ENCODE peak calls at places on chromosomes 3 and 15, in five cellular contexts. X is A673, H is HCT116, G is hepatocyte, Y is GM23338. C is an unnamed sample.

GRCh38 chr3:114928989-114929620 is 218.0 kb downstream of the ZBTB20 start:
- DNase-seq in X (no peak), H (no peak), G (no peak), Y (no peak), C (no peak)

GRCh38 chr3:151931171-151931570 is 57.7 kb downstream of the SUCNR1 start:
- DNase-seq in X (no peak), H (no peak), G (no peak), Y (no peak), C (no peak)

GRCh38 chr3:72041531-72041930 is 256.6 kb upstream of the PROK2 start:
- DNase-seq in X (no peak), H (no peak), G (peak), Y (no peak), C (no peak)

GRCh38 chr15:89936051-89936792 is 23.5 kb upstream of the ARPIN start:
- DNase-seq in X (no peak), H (no peak), G (no peak), Y (no peak), C (peak)

GRCh38 chr3:120113128-120114116 is 19.2 kb upstream of the GSK3B start:
- DNase-seq in X (no peak), H (peak), G (no peak), Y (no peak), C (no peak)

GRCh38 chr15:66564136-66565041 is 1.4 kb downstream of the LCTL start:
- DNase-seq in X (no peak), H (no peak), G (no peak), Y (peak), C (no peak)

GRCh38 chr15:87562203-87562602 is 694.3 kb downstream of the NTRK3 start:
- DNase-seq in X (no peak), H (no peak), G (no peak), Y (peak), C (no peak)

GRCh38 chr15:64883997-64884511 is 27.6 kb upstream of the ANKDD1A start:
- DNase-seq in X (peak), H (no peak), G (peak), Y (no peak), C (no peak)

GRCh38 chr15:101167791-101168462 is 83.9 kb downstream of the CHSY1 start:
- DNase-seq in X (no peak), H (peak), G (peak), Y (no peak), C (no peak)

GRCh38 chr15:101167366-101167790 is 84.5 kb downstream of the CHSY1 start:
- DNase-seq in X (no peak), H (no peak), G (no peak), Y (no peak), C (no peak)

GRCh38 chr15:101169457-101170071 is 82.3 kb downstream of the CHSY1 start:
- DNase-seq in X (no peak), H (no peak), G (no peak), Y (no peak), C (no peak)

GRCh38 chr15:101168898-101169297 is 83.0 kb downstream of the CHSY1 start:
- DNase-seq in X (no peak), H (no peak), G (no peak), Y (no peak), C (no peak)

DNA sequence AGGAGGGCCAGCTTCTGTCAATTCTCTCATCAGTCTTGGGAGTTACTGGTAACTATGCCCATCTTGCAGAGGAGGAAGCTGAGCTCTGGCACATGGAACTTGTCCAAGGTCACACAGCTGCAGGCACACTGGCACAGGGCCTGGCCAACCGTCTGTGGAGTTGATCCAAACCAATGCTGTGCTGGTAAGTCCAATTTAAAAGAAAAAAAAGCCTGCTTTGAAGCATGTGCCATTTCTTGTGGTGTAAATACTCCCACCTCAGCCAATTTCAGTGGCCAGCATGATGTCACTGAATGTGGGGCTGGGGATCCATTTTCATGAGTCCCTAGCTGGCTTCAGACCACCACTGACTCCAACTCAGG is 83.4 kb downstream of the CHSY1 start:
- DNase-seq in X (no peak), H (no peak), G (no peak), Y (no peak), C (no peak)
- TF ChIP-seq EZH2 in X (no peak), H (no peak), G (no peak), Y (no peak), C (no peak)

DNA sequence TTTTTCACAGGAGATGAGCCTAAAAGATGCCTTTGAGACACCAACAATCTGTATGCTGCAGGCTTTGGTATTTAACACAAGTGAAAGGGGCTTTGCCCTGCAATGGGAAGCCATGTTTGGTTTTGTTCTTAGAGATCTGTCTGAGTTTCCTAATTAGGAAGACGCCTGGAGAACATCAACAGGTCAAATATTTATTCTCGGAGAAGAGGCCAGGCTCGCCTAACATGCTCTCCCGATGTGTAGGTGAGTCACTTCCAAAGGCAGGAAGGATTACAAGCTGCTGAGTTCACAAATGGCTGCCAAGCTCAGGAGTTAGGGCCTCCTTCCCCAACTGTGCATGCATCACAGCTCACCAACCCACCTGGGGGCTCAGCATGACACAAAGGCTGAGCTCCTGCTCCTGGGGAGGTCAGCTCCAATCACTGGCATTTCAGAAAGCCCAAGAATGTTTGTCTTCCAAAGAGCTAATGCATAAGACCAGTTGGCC is 119.5 kb upstream of the PRICKLE2 start:
- DNase-seq in X (no peak), H (no peak), G (peak), Y (peak), C (no peak)
- TF ChIP-seq EZH2 in X (no peak), H (no peak), G (no peak), Y (no peak), C (no peak)

GRCh38 chr3:15387735-15388134 is 39.6 kb downstream of the METTL6 start:
- DNase-seq in X (no peak), H (no peak), G (no peak), Y (no peak), C (no peak)
- TF ChIP-seq EZH2 in X (no peak), H (no peak), G (no peak), Y (no peak), C (no peak)

GRCh38 chr15:73366766-73367623 is 1.8 kb downstream of the HCN4 start:
- DNase-seq in X (no peak), H (no peak), G (no peak), Y (peak), C (no peak)

GRCh38 chr15:73370151-73370550 is 1.4 kb upstream of the HCN4 start:
- DNase-seq in X (peak), H (no peak), G (no peak), Y (peak), C (no peak)

GRCh38 chr15:73369073-73369694 is 426 bp upstream of the HCN4 start:
- DNase-seq in X (no peak), H (no peak), G (no peak), Y (peak), C (no peak)

GRCh38 chr15:73367624-73368300 is 996 bp downstream of the HCN4 start:
- DNase-seq in X (no peak), H (no peak), G (peak), Y (peak), C (no peak)

GRCh38 chr15:73368301-73369072 is at the start of gene HCN4:
- DNase-seq in X (peak), H (no peak), G (peak), Y (peak), C (no peak)
- TF ChIP-seq EZH2 in X (no peak), H (no peak), G (peak), Y (no peak), C (no peak)

GRCh38 chr15:41493902-41494189 is 172 bp downstream of the ITPKA start:
- DNase-seq in X (no peak), H (no peak), G (no peak), Y (no peak), C (no peak)

GRCh38 chr15:41494922-41495735 is 1.5 kb downstream of the ITPKA start:
- DNase-seq in X (no peak), H (no peak), G (peak), Y (peak), C (no peak)

GRCh38 chr15:41494190-41494921 is 682 bp downstream of the ITPKA start:
- DNase-seq in X (peak), H (no peak), G (peak), Y (peak), C (peak)

GRCh38 chr15:41493205-41493901 is at the start of gene ITPKA:
- DNase-seq in X (peak), H (no peak), G (peak), Y (peak), C (peak)

DNA sequence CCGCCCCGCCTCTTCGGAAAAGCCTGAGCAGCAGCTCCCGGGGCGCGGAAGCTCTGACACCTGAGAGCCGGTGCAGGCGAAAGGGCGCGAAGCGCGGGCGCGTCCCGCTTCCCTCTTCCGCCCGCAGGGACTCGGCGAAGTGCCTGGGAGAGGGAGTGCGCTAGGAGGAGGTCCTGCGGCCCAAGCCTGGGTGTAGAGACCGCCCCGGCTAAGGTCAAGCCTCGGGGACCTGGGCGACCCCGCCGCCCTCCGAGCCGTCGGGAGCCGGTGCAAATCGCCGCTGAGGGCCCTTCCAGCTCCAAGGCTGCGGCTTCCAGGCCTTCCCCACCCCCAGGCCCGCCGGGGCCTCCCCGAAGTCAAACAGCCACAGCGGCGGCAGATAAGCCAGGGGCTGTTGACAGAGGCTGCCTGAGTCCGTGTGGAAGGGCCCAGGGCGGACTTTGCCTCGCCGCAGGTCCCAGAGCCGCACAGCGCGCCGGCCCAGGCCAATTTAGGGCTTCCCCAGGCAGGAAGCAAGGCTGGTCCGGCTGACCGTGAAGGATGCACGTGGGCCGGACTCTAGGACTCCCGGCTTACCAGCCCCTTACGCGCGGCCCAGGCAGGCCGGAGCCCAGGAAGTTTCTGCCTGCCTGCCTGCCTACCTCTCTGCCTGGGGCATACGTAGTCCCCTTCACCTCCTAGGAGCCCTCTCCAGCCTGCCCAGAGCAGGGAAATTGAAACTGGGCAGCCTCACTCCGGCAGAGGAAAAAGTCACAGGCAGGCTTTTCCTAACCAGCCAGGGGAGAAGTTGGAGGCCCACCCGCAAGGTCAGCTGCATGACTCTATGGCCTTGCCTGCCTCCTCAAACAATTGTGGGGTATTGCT is 2.3 kb downstream of the ITPKA start:
- DNase-seq in X (no peak), H (no peak), G (peak), Y (peak), C (no peak)
- TF ChIP-seq EZH2 in X (no peak), H (no peak), G (peak), Y (peak), C (no peak)

GRCh38 chr15:31392761-31393401 is 66.2 kb downstream of the KLF13 start:
- DNase-seq in X (no peak), H (no peak), G (peak), Y (peak), C (no peak)
- TF ChIP-seq EZH2 in X (no peak), H (no peak), G (peak), Y (peak), C (no peak)

DNA sequence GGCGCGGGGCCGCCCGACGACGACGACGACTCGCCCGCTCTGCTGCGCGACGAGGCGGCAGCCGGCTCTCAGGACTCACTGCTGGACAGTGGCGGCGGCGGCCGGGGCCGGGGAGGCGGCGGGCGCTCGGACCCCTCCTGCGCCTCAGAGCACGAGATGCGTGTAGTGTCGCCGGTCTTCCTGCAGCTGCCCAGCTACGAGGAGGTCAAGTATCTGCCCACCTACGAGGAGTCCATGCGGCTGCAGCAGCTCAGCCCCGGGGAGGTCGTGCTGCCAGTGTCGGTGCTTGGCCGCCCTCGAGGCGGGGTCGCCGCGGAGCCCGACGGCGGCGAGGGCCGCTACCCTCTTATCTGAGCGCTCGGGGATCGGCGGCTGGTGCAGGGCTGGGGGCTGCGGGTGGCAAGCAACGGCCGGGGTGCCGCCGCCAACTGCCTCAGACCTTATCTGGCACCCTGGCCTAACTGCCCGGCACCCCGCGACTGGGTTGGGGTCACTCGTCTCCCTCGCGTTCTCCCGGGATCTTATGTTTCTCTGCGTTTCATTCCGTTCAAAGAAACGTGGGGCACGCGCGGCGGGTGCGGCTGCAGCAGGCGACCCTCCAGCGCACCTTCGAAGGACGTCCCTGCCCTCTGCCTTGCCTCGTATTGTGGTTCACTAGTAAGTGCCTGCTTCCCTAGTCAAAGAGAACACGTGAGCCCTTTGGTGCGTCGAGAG is 961 bp downstream of the C3orf80 start:
- DNase-seq in X (no peak), H (no peak), G (peak), Y (peak), C (no peak)
- TF ChIP-seq EZH2 in X (peak), H (no peak), G (peak), Y (peak), C (no peak)

GRCh38 chr3:123961508-123961856 is 453 bp upstream of the CCDC14 start:
- DNase-seq in X (no peak), H (no peak), G (no peak), Y (no peak), C (no peak)
- TF ChIP-seq EZH2 in X (no peak), H (no peak), G (no peak), Y (no peak), C (no peak)

C was measured in MM.1S.